ENCODE peak calls at places on chromosomes 13 and 19, in four cellular contexts. One of them, this sample, is unnamed.

GRCh38 chr13:37701972-37702371 is 103.4 kb upstream of the POSTN start:
- DNase-seq in activated naive CD4-positive, alpha-beta T cell treated with anti-CD3 and anti-CD28 coated beads for 36 hours: no peak
- DNase-seq in Peyer's patch: no peak
- DNase-seq in stimulated activated CD8-positive, alpha-beta memory T cell treated with anti-CD3 and anti-CD28 coated beads, Interleukin-7, amount 100 ng/mL, for 1 hour: no peak
- DNase-seq in this sample: no peak

GRCh38 chr19:40523322-40524047 is 53.2 kb upstream of the SHKBP1 start:
- DNase-seq in Peyer's patch: peak; percentile 89
- DNase-seq in stimulated activated CD8-positive, alpha-beta memory T cell treated with anti-CD3 and anti-CD28 coated beads, Interleukin-7, amount 100 ng/mL, for 1 hour: no peak
- DNase-seq in activated naive CD4-positive, alpha-beta T cell treated with anti-CD3 and anti-CD28 coated beads for 36 hours: peak; percentile 69
- DNase-seq in this sample: peak; percentile 73

GRCh38 chr13:84263354-84264069 is 381.2 kb upstream of the SLITRK1 start:
- DNase-seq in activated naive CD4-positive, alpha-beta T cell treated with anti-CD3 and anti-CD28 coated beads for 36 hours: no peak
- DNase-seq in stimulated activated CD8-positive, alpha-beta memory T cell treated with anti-CD3 and anti-CD28 coated beads, Interleukin-7, amount 100 ng/mL, for 1 hour: no peak
- DNase-seq in Peyer's patch: no peak
- DNase-seq in this sample: no peak

GRCh38 chr19:45187421-45188100 is 9.0 kb downstream of the BLOC1S3 start:
- DNase-seq in activated naive CD4-positive, alpha-beta T cell treated with anti-CD3 and anti-CD28 coated beads for 36 hours: peak; percentile 32
- DNase-seq in stimulated activated CD8-positive, alpha-beta memory T cell treated with anti-CD3 and anti-CD28 coated beads, Interleukin-7, amount 100 ng/mL, for 1 hour: no peak
- DNase-seq in Peyer's patch: no peak
- DNase-seq in this sample: no peak

GRCh38 chr19:52171321-52172169 is at the start of gene ZNF836:
- DNase-seq in Peyer's patch: peak; percentile 96
- DNase-seq in stimulated activated CD8-positive, alpha-beta memory T cell treated with anti-CD3 and anti-CD28 coated beads, Interleukin-7, amount 100 ng/mL, for 1 hour: peak; percentile 77
- DNase-seq in activated naive CD4-positive, alpha-beta T cell treated with anti-CD3 and anti-CD28 coated beads for 36 hours: peak; percentile 95
- DNase-seq in this sample: peak; percentile 93

GRCh38 chr13:38042771-38043170 is 173.2 kb upstream of the TRPC4 start:
- DNase-seq in activated naive CD4-positive, alpha-beta T cell treated with anti-CD3 and anti-CD28 coated beads for 36 hours: no peak
- DNase-seq in stimulated activated CD8-positive, alpha-beta memory T cell treated with anti-CD3 and anti-CD28 coated beads, Interleukin-7, amount 100 ng/mL, for 1 hour: no peak
- DNase-seq in Peyer's patch: no peak
- DNase-seq in this sample: no peak

GRCh38 chr19:3459322-3459881 is 20.9 kb downstream of the SMIM24 start:
- DNase-seq in stimulated activated CD8-positive, alpha-beta memory T cell treated with anti-CD3 and anti-CD28 coated beads, Interleukin-7, amount 100 ng/mL, for 1 hour: no peak
- DNase-seq in Peyer's patch: peak; percentile 75
- DNase-seq in activated naive CD4-positive, alpha-beta T cell treated with anti-CD3 and anti-CD28 coated beads for 36 hours: no peak
- DNase-seq in this sample: peak; percentile 79

GRCh38 chr19:45455707-45456499 is 11.9 kb upstream of the FOSB start:
- DNase-seq in Peyer's patch: peak; percentile 95
- DNase-seq in activated naive CD4-positive, alpha-beta T cell treated with anti-CD3 and anti-CD28 coated beads for 36 hours: peak; percentile 79
- DNase-seq in stimulated activated CD8-positive, alpha-beta memory T cell treated with anti-CD3 and anti-CD28 coated beads, Interleukin-7, amount 100 ng/mL, for 1 hour: no peak
- DNase-seq in this sample: peak; percentile 94

GRCh38 chr13:27371932-27372331 is 52.5 kb upstream of the GTF3A start:
- DNase-seq in activated naive CD4-positive, alpha-beta T cell treated with anti-CD3 and anti-CD28 coated beads for 36 hours: no peak
- DNase-seq in stimulated activated CD8-positive, alpha-beta memory T cell treated with anti-CD3 and anti-CD28 coated beads, Interleukin-7, amount 100 ng/mL, for 1 hour: no peak
- DNase-seq in Peyer's patch: no peak
- DNase-seq in this sample: no peak

GRCh38 chr13:40963927-40964326 is 55.2 kb downstream of the ELF1 start:
- DNase-seq in activated naive CD4-positive, alpha-beta T cell treated with anti-CD3 and anti-CD28 coated beads for 36 hours: no peak
- DNase-seq in stimulated activated CD8-positive, alpha-beta memory T cell treated with anti-CD3 and anti-CD28 coated beads, Interleukin-7, amount 100 ng/mL, for 1 hour: no peak
- DNase-seq in Peyer's patch: no peak
- DNase-seq in this sample: no peak

GRCh38 chr19:55703790-55704215 is 28.8 kb downstream of the EPN1 start:
- DNase-seq in stimulated activated CD8-positive, alpha-beta memory T cell treated with anti-CD3 and anti-CD28 coated beads, Interleukin-7, amount 100 ng/mL, for 1 hour: peak; percentile 10
- DNase-seq in activated naive CD4-positive, alpha-beta T cell treated with anti-CD3 and anti-CD28 coated beads for 36 hours: peak; percentile 51
- DNase-seq in Peyer's patch: peak; percentile 72
- DNase-seq in this sample: no peak

GRCh38 chr13:60453490-60453889 is 56.5 kb downstream of the TDRD3 start:
- DNase-seq in Peyer's patch: no peak
- DNase-seq in stimulated activated CD8-positive, alpha-beta memory T cell treated with anti-CD3 and anti-CD28 coated beads, Interleukin-7, amount 100 ng/mL, for 1 hour: no peak
- DNase-seq in activated naive CD4-positive, alpha-beta T cell treated with anti-CD3 and anti-CD28 coated beads for 36 hours: no peak
- DNase-seq in this sample: no peak

GRCh38 chr13:100338265-100338664 is 249.4 kb downstream of the PCCA start:
- DNase-seq in activated naive CD4-positive, alpha-beta T cell treated with anti-CD3 and anti-CD28 coated beads for 36 hours: no peak
- DNase-seq in stimulated activated CD8-positive, alpha-beta memory T cell treated with anti-CD3 and anti-CD28 coated beads, Interleukin-7, amount 100 ng/mL, for 1 hour: no peak
- DNase-seq in Peyer's patch: no peak
- DNase-seq in this sample: no peak

GRCh38 chr13:100454876-100455275 is 133.7 kb downstream of the GGACT start:
- DNase-seq in Peyer's patch: no peak
- DNase-seq in stimulated activated CD8-positive, alpha-beta memory T cell treated with anti-CD3 and anti-CD28 coated beads, Interleukin-7, amount 100 ng/mL, for 1 hour: no peak
- DNase-seq in activated naive CD4-positive, alpha-beta T cell treated with anti-CD3 and anti-CD28 coated beads for 36 hours: peak; percentile 14
- DNase-seq in this sample: no peak

GRCh38 chr19:1814833-1815604 is 2.9 kb upstream of the ATP8B3 start:
- DNase-seq in Peyer's patch: no peak
- DNase-seq in stimulated activated CD8-positive, alpha-beta memory T cell treated with anti-CD3 and anti-CD28 coated beads, Interleukin-7, amount 100 ng/mL, for 1 hour: no peak
- DNase-seq in activated naive CD4-positive, alpha-beta T cell treated with anti-CD3 and anti-CD28 coated beads for 36 hours: no peak
- DNase-seq in this sample: no peak

GRCh38 chr13:71663431-71663830 is 203.6 kb downstream of the DACH1 start:
- DNase-seq in stimulated activated CD8-positive, alpha-beta memory T cell treated with anti-CD3 and anti-CD28 coated beads, Interleukin-7, amount 100 ng/mL, for 1 hour: no peak
- DNase-seq in activated naive CD4-positive, alpha-beta T cell treated with anti-CD3 and anti-CD28 coated beads for 36 hours: no peak
- DNase-seq in Peyer's patch: no peak
- DNase-seq in this sample: no peak

GRCh38 chr13:82898625-82899024 is 983.6 kb downstream of the SLITRK1 start:
- DNase-seq in activated naive CD4-positive, alpha-beta T cell treated with anti-CD3 and anti-CD28 coated beads for 36 hours: no peak
- DNase-seq in Peyer's patch: no peak
- DNase-seq in stimulated activated CD8-positive, alpha-beta memory T cell treated with anti-CD3 and anti-CD28 coated beads, Interleukin-7, amount 100 ng/mL, for 1 hour: no peak
- DNase-seq in this sample: no peak

GRCh38 chr19:15836345-15836594 is 20.8 kb upstream of the OR10H1 start:
- DNase-seq in stimulated activated CD8-positive, alpha-beta memory T cell treated with anti-CD3 and anti-CD28 coated beads, Interleukin-7, amount 100 ng/mL, for 1 hour: peak; percentile 8
- DNase-seq in activated naive CD4-positive, alpha-beta T cell treated with anti-CD3 and anti-CD28 coated beads for 36 hours: no peak
- DNase-seq in Peyer's patch: no peak
- DNase-seq in this sample: no peak

GRCh38 chr13:52846567-52847321 is 1.7 kb downstream of the PCDH8 start:
- DNase-seq in activated naive CD4-positive, alpha-beta T cell treated with anti-CD3 and anti-CD28 coated beads for 36 hours: peak; percentile 61
- DNase-seq in Peyer's patch: peak; percentile 62
- DNase-seq in stimulated activated CD8-positive, alpha-beta memory T cell treated with anti-CD3 and anti-CD28 coated beads, Interleukin-7, amount 100 ng/mL, for 1 hour: no peak
- DNase-seq in this sample: peak; percentile 62

GRCh38 chr13:98274921-98275487 is 97.9 kb upstream of the RNF113B start:
- DNase-seq in stimulated activated CD8-positive, alpha-beta memory T cell treated with anti-CD3 and anti-CD28 coated beads, Interleukin-7, amount 100 ng/mL, for 1 hour: no peak
- DNase-seq in Peyer's patch: no peak
- DNase-seq in activated naive CD4-positive, alpha-beta T cell treated with anti-CD3 and anti-CD28 coated beads for 36 hours: no peak
- DNase-seq in this sample: no peak

GRCh38 chr13:113092776-113093579 is 12.6 kb upstream of the F7 start:
- DNase-seq in stimulated activated CD8-positive, alpha-beta memory T cell treated with anti-CD3 and anti-CD28 coated beads, Interleukin-7, amount 100 ng/mL, for 1 hour: no peak
- DNase-seq in Peyer's patch: no peak
- DNase-seq in activated naive CD4-positive, alpha-beta T cell treated with anti-CD3 and anti-CD28 coated beads for 36 hours: no peak
- DNase-seq in this sample: peak; percentile 34

GRCh38 chr19:15124572-15125231 is 17.5 kb downstream of the SYDE1 start:
- DNase-seq in Peyer's patch: peak; percentile 78
- DNase-seq in stimulated activated CD8-positive, alpha-beta memory T cell treated with anti-CD3 and anti-CD28 coated beads, Interleukin-7, amount 100 ng/mL, for 1 hour: no peak
- DNase-seq in activated naive CD4-positive, alpha-beta T cell treated with anti-CD3 and anti-CD28 coated beads for 36 hours: peak; percentile 22
- DNase-seq in this sample: peak; percentile 60

GRCh38 chr13:85528578-85529215 is 270.5 kb downstream of the SLITRK6 start:
- DNase-seq in stimulated activated CD8-positive, alpha-beta memory T cell treated with anti-CD3 and anti-CD28 coated beads, Interleukin-7, amount 100 ng/mL, for 1 hour: no peak
- DNase-seq in Peyer's patch: no peak
- DNase-seq in activated naive CD4-positive, alpha-beta T cell treated with anti-CD3 and anti-CD28 coated beads for 36 hours: no peak
- DNase-seq in this sample: no peak

GRCh38 chr13:42820450-42820849 is 39.1 kb downstream of the FAM216B start:
- DNase-seq in stimulated activated CD8-positive, alpha-beta memory T cell treated with anti-CD3 and anti-CD28 coated beads, Interleukin-7, amount 100 ng/mL, for 1 hour: no peak
- DNase-seq in Peyer's patch: no peak
- DNase-seq in activated naive CD4-positive, alpha-beta T cell treated with anti-CD3 and anti-CD28 coated beads for 36 hours: no peak
- DNase-seq in this sample: no peak

GRCh38 chr13:34246511-34246910 is 428.6 kb downstream of the RFC3 start:
- DNase-seq in Peyer's patch: no peak
- DNase-seq in stimulated activated CD8-positive, alpha-beta memory T cell treated with anti-CD3 and anti-CD28 coated beads, Interleukin-7, amount 100 ng/mL, for 1 hour: no peak
- DNase-seq in activated naive CD4-positive, alpha-beta T cell treated with anti-CD3 and anti-CD28 coated beads for 36 hours: no peak
- DNase-seq in this sample: no peak

GRCh38 chr19:919157-920050 is 2.3 kb downstream of the KISS1R start:
- DNase-seq in Peyer's patch: peak; percentile 73
- DNase-seq in activated naive CD4-positive, alpha-beta T cell treated with anti-CD3 and anti-CD28 coated beads for 36 hours: peak; percentile 56
- DNase-seq in stimulated activated CD8-positive, alpha-beta memory T cell treated with anti-CD3 and anti-CD28 coated beads, Interleukin-7, amount 100 ng/mL, for 1 hour: no peak
- DNase-seq in this sample: no peak

GRCh38 chr13:23505007-23505406 is 65.2 kb upstream of the TNFRSF19 start:
- DNase-seq in activated naive CD4-positive, alpha-beta T cell treated with anti-CD3 and anti-CD28 coated beads for 36 hours: no peak
- DNase-seq in stimulated activated CD8-positive, alpha-beta memory T cell treated with anti-CD3 and anti-CD28 coated beads, Interleukin-7, amount 100 ng/mL, for 1 hour: no peak
- DNase-seq in Peyer's patch: no peak
- DNase-seq in this sample: no peak

GRCh38 chr19:18541992-18542935 is 1.1 kb downstream of the FKBP8 start:
- DNase-seq in Peyer's patch: peak; percentile 54
- DNase-seq in stimulated activated CD8-positive, alpha-beta memory T cell treated with anti-CD3 and anti-CD28 coated beads, Interleukin-7, amount 100 ng/mL, for 1 hour: no peak
- DNase-seq in activated naive CD4-positive, alpha-beta T cell treated with anti-CD3 and anti-CD28 coated beads for 36 hours: no peak
- DNase-seq in this sample: no peak